ENCODE peak calls at places on chromosomes 3 and 15, in four cellular contexts. One of them, this sample, is unnamed. For H3K27me3, the result is how much of the 10 kb centered on the place peaks cover.

GRCh38 chr3:127159547-127159946 is 33.4 kb upstream of the PRR23E start:
- DNase-seq in heart left ventricle: no peak
- DNase-seq in IMR-90: no peak
- DNase-seq in breast epithelium: no peak
- DNase-seq in this sample: no peak

GRCh38 chr15:78671626-78672211 is 30.7 kb upstream of the CHRNB4 start:
- DNase-seq in breast epithelium: no peak
- DNase-seq in heart left ventricle: no peak
- DNase-seq in IMR-90: no peak
- DNase-seq in this sample: no peak

GRCh38 chr3:134904333-134904771 is 109.3 kb downstream of the EPHB1 start:
- DNase-seq in heart left ventricle: no peak
- DNase-seq in IMR-90: no peak
- DNase-seq in breast epithelium: no peak
- DNase-seq in this sample: no peak

GRCh38 chr3:23748398-23749110 is 57.2 kb upstream of the UBE2E1 start:
- DNase-seq in heart left ventricle: no peak
- DNase-seq in breast epithelium: no peak
- DNase-seq in IMR-90: peak
- DNase-seq in this sample: no peak

GRCh38 chr3:40432793-40433192 is 24.3 kb upstream of the RPL14 start:
- DNase-seq in heart left ventricle: no peak
- DNase-seq in breast epithelium: no peak
- DNase-seq in IMR-90: no peak
- DNase-seq in this sample: no peak

GRCh38 chr3:122101646-122102045 is 46.5 kb downstream of the CD86 start:
- DNase-seq in IMR-90: peak
- DNase-seq in breast epithelium: no peak
- DNase-seq in heart left ventricle: no peak
- DNase-seq in this sample: no peak

GRCh38 chr3:161104561-161105551 is at the start of gene B3GALNT1:
- DNase-seq in breast epithelium: no peak
- DNase-seq in heart left ventricle: peak
- DNase-seq in IMR-90: peak
- DNase-seq in this sample: no peak

GRCh38 chr3:194937751-194938358 is 252.2 kb downstream of the FAM43A start:
- DNase-seq in breast epithelium: no peak
- DNase-seq in heart left ventricle: no peak
- DNase-seq in IMR-90: no peak
- DNase-seq in this sample: no peak

GRCh38 chr3:33729993-33730392 is 11.9 kb upstream of the CLASP2 start:
- DNase-seq in IMR-90: no peak
- DNase-seq in breast epithelium: no peak
- DNase-seq in heart left ventricle: no peak
- DNase-seq in this sample: no peak

GRCh38 chr15:58423858-58424608 is 7.8 kb upstream of the LIPC start:
- DNase-seq in IMR-90: peak
- DNase-seq in heart left ventricle: no peak
- DNase-seq in breast epithelium: no peak
- DNase-seq in this sample: no peak

GRCh38 chr3:182909318-182910040 is 70.9 kb downstream of the DCUN1D1 start:
- DNase-seq in breast epithelium: no peak
- DNase-seq in IMR-90: no peak
- DNase-seq in heart left ventricle: no peak
- DNase-seq in this sample: no peak

GRCh38 chr3:125045965-125046364 is 9.8 kb downstream of the HEG1 start:
- DNase-seq in IMR-90: peak
- DNase-seq in heart left ventricle: no peak
- DNase-seq in breast epithelium: no peak
- DNase-seq in this sample: no peak

GRCh38 chr15:38895326-38896282 is 331.0 kb upstream of the RASGRP1 start:
- DNase-seq in heart left ventricle: no peak
- DNase-seq in breast epithelium: no peak
- DNase-seq in IMR-90: peak
- DNase-seq in this sample: no peak

GRCh38 chr3:11530153-11530721 is 113.5 kb downstream of the VGLL4 start:
- DNase-seq in breast epithelium: peak
- DNase-seq in heart left ventricle: peak
- DNase-seq in IMR-90: peak
- DNase-seq in this sample: no peak

GRCh38 chr3:127217594-127218456 is 24.9 kb downstream of the PRR23E start:
- DNase-seq in heart left ventricle: no peak
- DNase-seq in IMR-90: peak
- DNase-seq in breast epithelium: no peak
- DNase-seq in this sample: no peak

GRCh38 chr3:178419078-178419477 is 117.2 kb upstream of the KCNMB2 start:
- DNase-seq in IMR-90: peak
- DNase-seq in breast epithelium: no peak
- DNase-seq in heart left ventricle: no peak
- DNase-seq in this sample: no peak

GRCh38 chr3:58630710-58631092 is 35.9 kb downstream of the FAM3D start:
- DNase-seq in heart left ventricle: no peak
- DNase-seq in IMR-90: no peak
- DNase-seq in breast epithelium: no peak
- DNase-seq in this sample: no peak

GRCh38 chr3:69283496-69283895 is 102.4 kb downstream of the FRMD4B start:
- DNase-seq in IMR-90: no peak
- DNase-seq in breast epithelium: no peak
- DNase-seq in heart left ventricle: no peak
- DNase-seq in this sample: no peak

GRCh38 chr15:29835301-29835700 is 13.0 kb upstream of the TJP1 start:
- DNase-seq in breast epithelium: no peak
- DNase-seq in heart left ventricle: peak
- DNase-seq in IMR-90: peak
- DNase-seq in this sample: no peak

GRCh38 chr3:179957264-179957845 is 79.4 kb downstream of the PEX5L start:
- DNase-seq in IMR-90: no peak
- DNase-seq in breast epithelium: no peak
- DNase-seq in heart left ventricle: no peak
- DNase-seq in this sample: no peak

GRCh38 chr15:59687831-59688230 is 1.3 kb downstream of the BNIP2 start:
- DNase-seq in heart left ventricle: no peak
- DNase-seq in breast epithelium: no peak
- DNase-seq in IMR-90: peak
- DNase-seq in this sample: no peak

GRCh38 chr15:52085289-52085688 is 27.3 kb downstream of the BCL2L10 start:
- DNase-seq in breast epithelium: no peak
- DNase-seq in heart left ventricle: no peak
- DNase-seq in IMR-90: no peak
- DNase-seq in this sample: no peak

GRCh38 chr3:53721187-53721946 is 124.9 kb downstream of the CHDH start:
- DNase-seq in heart left ventricle: no peak
- DNase-seq in breast epithelium: no peak
- DNase-seq in IMR-90: peak
- DNase-seq in this sample: no peak
- TF ChIP-seq CTCF in heart left ventricle: no peak
- TF ChIP-seq CTCF in breast epithelium: no peak
- TF ChIP-seq CTCF in IMR-90: no peak
- TF ChIP-seq CTCF in this sample: no peak

GRCh38 chr3:181696641-181697230 is 15.0 kb upstream of the SOX2 start:
- DNase-seq in breast epithelium: no peak
- DNase-seq in IMR-90: no peak
- DNase-seq in heart left ventricle: no peak
- DNase-seq in this sample: no peak
- H3K27me3 ChIP-seq in breast epithelium: half or more
- H3K27me3 ChIP-seq in IMR-90: under half
- H3K27me3 ChIP-seq in heart left ventricle: under half
- H3K27me3 ChIP-seq in this sample: under half

GRCh38 chr3:12830785-12831581 is 10.4 kb downstream of the RPL32 start:
- DNase-seq in IMR-90: no peak
- DNase-seq in breast epithelium: no peak
- DNase-seq in heart left ventricle: no peak
- DNase-seq in this sample: no peak

GRCh38 chr3:12828751-12829150 is 12.6 kb downstream of the RPL32 start:
- DNase-seq in heart left ventricle: no peak
- DNase-seq in breast epithelium: no peak
- DNase-seq in IMR-90: no peak
- DNase-seq in this sample: no peak

GRCh38 chr3:12829404-12829803 is 12.0 kb downstream of the RPL32 start:
- DNase-seq in breast epithelium: no peak
- DNase-seq in heart left ventricle: no peak
- DNase-seq in IMR-90: no peak
- DNase-seq in this sample: no peak

GRCh38 chr3:12831582-12831866 is 9.8 kb downstream of the RPL32 start:
- DNase-seq in heart left ventricle: no peak
- DNase-seq in IMR-90: no peak
- DNase-seq in breast epithelium: no peak
- DNase-seq in this sample: no peak

GRCh38 chr3:12829886-12830784 is 11.2 kb downstream of the RPL32 start:
- DNase-seq in breast epithelium: no peak
- DNase-seq in IMR-90: no peak
- DNase-seq in heart left ventricle: no peak
- DNase-seq in this sample: no peak
- TF ChIP-seq CTCF in breast epithelium: no peak
- TF ChIP-seq CTCF in IMR-90: peak
- TF ChIP-seq CTCF in heart left ventricle: no peak
- TF ChIP-seq CTCF in this sample: no peak

GRCh38 chr15:89463113-89463512 is 33.3 kb downstream of the RHCG start:
- DNase-seq in breast epithelium: no peak
- DNase-seq in IMR-90: no peak
- DNase-seq in heart left ventricle: no peak
- DNase-seq in this sample: no peak

GRCh38 chr15:89461386-89461785 is 35.0 kb downstream of the RHCG start:
- DNase-seq in heart left ventricle: no peak
- DNase-seq in breast epithelium: no peak
- DNase-seq in IMR-90: no peak
- DNase-seq in this sample: no peak

GRCh38 chr15:89460048-89460447 is 36.3 kb downstream of the RHCG start:
- DNase-seq in heart left ventricle: no peak
- DNase-seq in IMR-90: no peak
- DNase-seq in breast epithelium: no peak
- DNase-seq in this sample: no peak

GRCh38 chr15:89459271-89460038 is 36.9 kb downstream of the RHCG start:
- DNase-seq in breast epithelium: no peak
- DNase-seq in IMR-90: no peak
- DNase-seq in heart left ventricle: no peak
- DNase-seq in this sample: no peak

DNA sequence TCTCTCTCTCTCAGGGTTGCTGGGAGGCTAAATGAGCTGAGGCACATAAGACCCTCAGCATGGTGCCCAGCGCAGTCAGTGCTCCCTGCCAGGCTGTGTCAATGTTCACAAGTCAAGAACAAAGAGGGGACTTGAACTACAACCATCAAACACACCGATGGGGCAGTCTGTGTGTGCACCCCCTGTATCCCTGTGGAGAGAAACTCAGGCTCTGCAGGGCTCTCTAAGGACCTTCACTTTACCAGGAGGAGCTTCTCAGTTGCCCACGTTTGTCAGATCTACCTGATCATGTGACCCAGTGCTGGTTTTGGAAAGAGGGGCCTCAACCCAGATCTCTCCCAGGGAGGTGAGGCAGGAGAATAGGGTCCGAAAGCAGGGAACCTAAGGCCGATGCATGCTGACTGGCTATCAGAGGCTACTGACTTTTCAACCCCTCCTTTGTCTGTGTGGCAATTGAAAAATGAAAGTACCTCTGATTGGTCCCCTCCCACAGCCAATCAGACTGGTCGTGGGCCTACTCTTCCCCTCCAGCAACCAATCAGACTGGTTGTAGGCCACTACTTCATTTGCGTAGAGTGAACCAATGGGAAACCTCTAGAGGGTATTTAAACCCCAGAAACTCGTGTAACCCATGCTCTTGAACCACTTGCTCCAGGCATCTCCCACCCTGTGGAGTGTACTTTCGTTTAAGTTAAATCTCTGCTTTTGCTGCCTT is 34.0 kb downstream of the RHCG start:
- DNase-seq in IMR-90: peak
- DNase-seq in breast epithelium: no peak
- DNase-seq in heart left ventricle: no peak
- DNase-seq in this sample: no peak
- H3K27me3 ChIP-seq in IMR-90: under half
- H3K27me3 ChIP-seq in breast epithelium: under half
- H3K27me3 ChIP-seq in heart left ventricle: under half
- H3K27me3 ChIP-seq in this sample: under half

DNA sequence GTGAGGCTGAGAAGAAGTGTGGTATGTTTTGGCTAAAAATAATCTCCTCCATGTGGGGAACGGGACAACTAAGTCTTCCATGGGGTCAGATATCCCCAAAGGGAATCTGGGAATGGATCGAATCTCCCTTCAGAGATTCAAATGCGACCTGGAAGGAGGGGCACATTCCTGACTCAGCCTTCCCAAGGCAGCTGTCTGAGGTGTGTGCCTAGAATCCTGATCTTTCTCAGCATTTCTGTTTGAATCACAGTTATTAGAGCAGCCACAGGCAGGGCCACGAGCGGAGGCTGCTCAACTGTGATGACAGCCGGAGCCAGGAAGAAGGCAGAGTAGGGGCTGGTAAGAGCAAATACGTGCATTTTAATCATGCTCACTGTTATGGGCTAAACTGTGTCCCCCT is 135.1 kb downstream of the ADAMTS17 start:
- DNase-seq in IMR-90: no peak
- DNase-seq in breast epithelium: no peak
- DNase-seq in heart left ventricle: no peak
- DNase-seq in this sample: no peak
- TF ChIP-seq CTCF in IMR-90: no peak
- TF ChIP-seq CTCF in breast epithelium: no peak
- TF ChIP-seq CTCF in heart left ventricle: no peak
- TF ChIP-seq CTCF in this sample: no peak

GRCh38 chr3:53846134-53846850 is at the start of the genes CHDH and IL17RB:
- DNase-seq in breast epithelium: peak
- DNase-seq in IMR-90: no peak
- DNase-seq in heart left ventricle: peak
- DNase-seq in this sample: peak
- H3K27me3 ChIP-seq in breast epithelium: under half
- H3K27me3 ChIP-seq in IMR-90: half or more
- H3K27me3 ChIP-seq in heart left ventricle: under half
- H3K27me3 ChIP-seq in this sample: under half

DNA sequence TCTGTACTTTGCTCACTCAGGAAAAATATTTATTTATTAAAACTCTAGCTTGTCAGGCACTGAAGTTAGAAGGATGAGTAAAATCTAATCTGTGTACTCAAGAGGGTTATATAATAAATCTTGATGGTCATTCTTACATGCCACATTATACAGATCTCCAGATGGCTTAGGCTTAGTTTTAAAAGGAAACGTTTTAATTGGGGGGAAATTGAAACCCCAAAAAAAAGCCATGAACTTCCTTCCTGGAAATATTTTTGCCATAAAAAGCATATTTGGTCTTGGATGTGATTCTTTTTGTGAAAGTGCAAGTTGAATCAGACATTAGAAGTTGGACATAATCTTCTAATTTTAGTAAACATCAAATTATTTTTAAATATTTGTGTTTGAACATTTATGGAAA is 6.0 kb downstream of the SENP8 start:
- DNase-seq in breast epithelium: no peak
- DNase-seq in heart left ventricle: no peak
- DNase-seq in IMR-90: no peak
- DNase-seq in this sample: no peak
- TF ChIP-seq CTCF in breast epithelium: no peak
- TF ChIP-seq CTCF in heart left ventricle: no peak
- TF ChIP-seq CTCF in IMR-90: no peak
- TF ChIP-seq CTCF in this sample: no peak

GRCh38 chr15:74131618-74132191 is 1.3 kb downstream of the ISLR2 start:
- DNase-seq in breast epithelium: no peak
- DNase-seq in heart left ventricle: no peak
- DNase-seq in IMR-90: no peak
- DNase-seq in this sample: no peak
- H3K27me3 ChIP-seq in breast epithelium: half or more
- H3K27me3 ChIP-seq in heart left ventricle: under half
- H3K27me3 ChIP-seq in IMR-90: half or more
- H3K27me3 ChIP-seq in this sample: under half

This sample was measured in dorsolateral prefrontal cortex.